ENCODE peak calls at places on chromosomes 6 and 20, in nine cellular contexts. F is small intestine; T is CD8-positive, alpha-beta T cell; O is lung; V is Peyer's patch; A is lower lobe of right lung; S is heart right ventricle; X is RWPE1; I is neuronal stem cell. C is an unnamed sample.

GRCh38 chr20:63105211-63106107 is 98.7 kb upstream of the BHLHE23 start:
- DNase-seq in F (no peak), T (no peak), O (no peak), V (no peak), A (no peak), S (peak), X (no peak), I (no peak), C (no peak)

GRCh38 chr20:49594143-49594928 is 26.4 kb upstream of the PTGIS start:
- DNase-seq in F (peak), T (no peak), O (no peak), V (peak), A (no peak), S (peak), X (no peak), I (no peak), C (peak)

GRCh38 chr20:36541227-36542018 is at the start of gene MYL9:
- DNase-seq in F (peak), T (no peak), O (peak), V (peak), A (peak), S (peak), X (peak), I (peak), C (peak)

GRCh38 chr6:145067430-145067829 is 667.9 kb downstream of the EPM2A start:
- DNase-seq in F (no peak), T (no peak), O (no peak), V (no peak), A (no peak), S (no peak), X (peak), I (no peak), C (no peak)

GRCh38 chr6:7697820-7698623 is 27.9 kb upstream of the BMP6 start:
- DNase-seq in F (no peak), T (no peak), O (peak), V (no peak), A (no peak), S (no peak), X (peak), I (no peak), C (no peak)

GRCh38 chr6:111764238-111765182 is 108.7 kb downstream of the FYN start:
- DNase-seq in F (peak), T (peak), O (no peak), V (peak), A (no peak), S (no peak), X (no peak), I (no peak), C (no peak)

GRCh38 chr20:400121-400450 is 8.0 kb upstream of the RBCK1 start:
- DNase-seq in F (no peak), T (no peak), O (no peak), V (no peak), A (no peak), S (no peak), X (no peak), I (no peak), C (no peak)

GRCh38 chr6:31834704-31835375 is 7.3 kb downstream of the HSPA1B start:
- DNase-seq in F (peak), T (peak), O (peak), V (peak), A (peak), S (peak), X (peak), I (peak), C (peak)

GRCh38 chr6:31624070-31624469 is 3.6 kb downstream of the PRRC2A start:
- DNase-seq in F (peak), T (no peak), O (no peak), V (no peak), A (no peak), S (no peak), X (no peak), I (no peak), C (no peak)

GRCh38 chr6:52416629-52417151 is 3.5 kb upstream of the EFHC1 start:
- DNase-seq in F (peak), T (peak), O (peak), V (no peak), A (no peak), S (no peak), X (peak), I (peak), C (no peak)

GRCh38 chr6:52419809-52420667 is at the start of gene EFHC1:
- DNase-seq in F (peak), T (peak), O (peak), V (peak), A (peak), S (peak), X (peak), I (peak), C (peak)

GRCh38 chr6:52418606-52419005 is 1.5 kb upstream of the EFHC1 start:
- DNase-seq in F (no peak), T (no peak), O (no peak), V (no peak), A (no peak), S (no peak), X (no peak), I (no peak), C (no peak)

GRCh38 chr6:52415917-52416628 is 4.1 kb upstream of the EFHC1 start:
- DNase-seq in F (peak), T (no peak), O (no peak), V (no peak), A (no peak), S (no peak), X (no peak), I (no peak), C (no peak)

DNA sequence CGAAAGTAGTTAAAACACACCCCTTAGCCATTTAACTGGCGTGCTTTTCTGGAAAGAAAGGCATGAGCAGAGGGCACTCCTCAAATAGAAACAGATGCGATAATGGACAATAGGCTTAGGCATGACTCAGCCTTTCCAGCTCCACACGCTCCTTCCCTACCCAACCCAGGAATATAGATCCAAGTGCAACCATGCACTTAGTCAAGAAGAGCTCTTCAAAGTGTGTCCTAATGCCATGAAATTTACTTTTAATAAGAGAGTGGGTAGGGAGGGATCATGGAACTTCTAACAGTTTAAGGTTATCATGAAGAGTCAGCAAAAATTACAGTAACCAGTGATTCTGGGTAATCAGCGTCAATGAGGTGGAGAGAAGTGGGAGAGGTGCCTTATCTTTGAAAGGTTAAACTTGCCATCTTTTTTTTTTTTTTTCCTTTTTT is 2.4 kb upstream of the EFHC1 start:
- DNase-seq in F (peak), T (no peak), O (no peak), V (no peak), A (no peak), S (no peak), X (peak), I (no peak), C (no peak)
- H3K27ac ChIP-seq in F (no peak), T (no peak), O (peak), V (no peak), A (no peak), S (peak), X (peak), I (no peak), C (no peak)

DNA sequence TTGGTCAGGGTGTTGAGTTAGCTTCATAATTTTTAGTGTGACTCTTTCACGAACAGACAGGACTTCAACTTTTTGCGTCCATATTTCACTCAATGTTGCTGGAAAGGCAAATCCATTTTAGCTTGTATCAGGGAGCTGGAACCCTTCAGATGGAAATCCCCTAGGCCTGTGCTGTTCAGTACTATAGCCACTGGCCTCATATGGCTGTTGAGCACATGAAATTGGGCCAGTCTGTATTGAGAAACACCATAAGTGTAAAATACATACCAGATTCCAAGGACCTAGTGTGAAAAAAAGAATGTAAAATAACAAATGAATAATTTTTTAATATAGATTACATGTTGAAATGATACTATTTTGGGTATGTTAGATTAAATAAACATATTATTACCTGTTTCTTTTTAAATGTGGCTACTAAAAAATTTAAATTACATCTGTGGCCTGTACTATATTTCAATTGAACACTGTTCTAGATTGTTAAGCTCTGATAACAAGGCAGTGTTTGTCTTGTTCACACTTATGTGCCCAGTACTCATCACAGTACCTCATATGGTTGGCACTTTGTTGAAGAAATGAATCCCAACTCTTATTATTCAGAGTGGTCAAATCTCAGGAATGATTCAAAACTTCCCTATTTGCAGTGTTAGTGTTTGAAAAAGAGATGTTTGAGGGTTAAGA is 34.3 kb downstream of the CTNNBL1 start:
- DNase-seq in F (no peak), T (no peak), O (no peak), V (no peak), A (no peak), S (no peak), X (no peak), I (no peak), C (no peak)
- H3K27ac ChIP-seq in F (no peak), T (no peak), O (peak), V (no peak), A (no peak), S (peak), X (no peak), I (peak), C (no peak)

DNA sequence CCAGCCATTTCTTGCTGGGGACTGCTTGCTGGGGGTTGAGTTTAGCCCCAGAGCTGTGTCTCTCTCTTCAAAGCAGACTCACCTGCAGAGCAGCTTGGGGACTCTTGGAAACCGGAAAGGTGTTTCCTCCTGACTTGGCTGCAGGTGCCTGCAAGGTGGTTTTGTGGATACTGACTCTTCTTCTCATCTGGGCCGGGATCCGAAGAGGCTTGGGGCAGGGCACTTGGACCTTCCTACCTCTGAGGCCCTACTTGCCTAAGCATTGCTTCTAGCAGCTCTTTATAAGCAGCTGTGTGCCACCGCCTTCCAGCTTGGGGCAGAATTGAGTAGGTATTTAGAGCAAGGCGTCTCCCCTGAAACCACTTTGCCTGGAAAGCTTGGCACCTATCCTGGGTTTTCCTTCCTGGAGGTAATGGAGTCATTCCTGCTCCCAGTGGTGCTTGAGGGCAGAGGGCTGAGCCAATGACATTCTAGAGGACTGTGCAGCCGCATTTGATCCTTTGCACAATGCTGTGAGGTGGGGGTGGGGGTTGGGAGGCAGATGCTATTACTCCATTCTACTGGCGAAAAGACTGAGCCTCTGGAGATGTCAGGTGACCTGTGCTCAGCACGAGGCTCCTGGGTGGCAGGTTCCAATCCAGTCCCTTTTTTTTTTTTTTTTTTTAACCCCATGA is 3.4 kb upstream of the CTSZ start:
- DNase-seq in F (peak), T (no peak), O (peak), V (peak), A (peak), S (no peak), X (peak), I (no peak), C (peak)
- H3K27ac ChIP-seq in F (no peak), T (no peak), O (no peak), V (peak), A (peak), S (peak), X (peak), I (no peak), C (no peak)

GRCh38 chr6:138255443-138255842 is 37.2 kb upstream of the PBOV1 start:
- DNase-seq in F (no peak), T (no peak), O (no peak), V (no peak), A (no peak), S (no peak), X (no peak), I (no peak), C (no peak)
- H3K27ac ChIP-seq in F (no peak), T (no peak), O (no peak), V (no peak), A (no peak), S (no peak), X (no peak), I (no peak), C (no peak)

GRCh38 chr6:135826225-135826804 is 25.2 kb upstream of the PDE7B start:
- DNase-seq in F (no peak), T (no peak), O (no peak), V (no peak), A (no peak), S (no peak), X (no peak), I (no peak), C (no peak)
- H3K27ac ChIP-seq in F (no peak), T (no peak), O (no peak), V (no peak), A (no peak), S (no peak), X (no peak), I (no peak), C (no peak)

GRCh38 chr6:128216917-128217316 is 303.5 kb downstream of the PTPRK start:
- DNase-seq in F (no peak), T (no peak), O (no peak), V (no peak), A (no peak), S (no peak), X (no peak), I (no peak), C (no peak)
- H3K27ac ChIP-seq in F (no peak), T (no peak), O (no peak), V (no peak), A (no peak), S (no peak), X (no peak), I (no peak), C (no peak)

GRCh38 chr20:51610761-51611624 is 68.5 kb upstream of the NFATC2 start:
- DNase-seq in F (no peak), T (no peak), O (no peak), V (no peak), A (no peak), S (no peak), X (no peak), I (no peak), C (no peak)
- H3K27ac ChIP-seq in F (no peak), T (no peak), O (no peak), V (no peak), A (no peak), S (no peak), X (no peak), I (no peak), C (no peak)

C was measured in uterus.